ENCODE peak calls at places on chromosomes 12 and 14, in six cellular contexts. One of them, this sample, is unnamed.

GRCh38 chr12:53770281-53770680 is 18.5 kb upstream of the CISTR start:
- DNase-seq in fibroblast of pulmonary artery: peak
- DNase-seq in hepatocyte: no peak
- DNase-seq in RWPE2: no peak
- DNase-seq in fibroblast of mammary gland: peak
- DNase-seq in PC-3: peak
- DNase-seq in this sample: no peak

GRCh38 chr14:74922752-74923401 is at the start of gene RPS6KL1:
- DNase-seq in RWPE2: peak
- DNase-seq in fibroblast of pulmonary artery: peak
- DNase-seq in hepatocyte: peak
- DNase-seq in fibroblast of mammary gland: peak
- DNase-seq in PC-3: peak
- DNase-seq in this sample: peak

GRCh38 chr14:60003991-60004390 is 84.0 kb downstream of the LRRC9 start:
- DNase-seq in fibroblast of pulmonary artery: no peak
- DNase-seq in hepatocyte: peak
- DNase-seq in RWPE2: no peak
- DNase-seq in PC-3: peak
- DNase-seq in fibroblast of mammary gland: no peak
- DNase-seq in this sample: peak

GRCh38 chr12:133203344-133204263 is 22.3 kb downstream of the ZNF268 start:
- DNase-seq in PC-3: no peak
- DNase-seq in hepatocyte: no peak
- DNase-seq in fibroblast of pulmonary artery: peak
- DNase-seq in fibroblast of mammary gland: peak
- DNase-seq in RWPE2: no peak
- DNase-seq in this sample: peak

GRCh38 chr14:55454264-55455151 is 14.1 kb upstream of the TBPL2 start:
- DNase-seq in RWPE2: peak
- DNase-seq in fibroblast of pulmonary artery: peak
- DNase-seq in fibroblast of mammary gland: peak
- DNase-seq in hepatocyte: peak
- DNase-seq in PC-3: peak
- DNase-seq in this sample: no peak

GRCh38 chr12:54173906-54174471 is 14.8 kb downstream of the SMUG1 start:
- DNase-seq in RWPE2: no peak
- DNase-seq in fibroblast of mammary gland: no peak
- DNase-seq in fibroblast of pulmonary artery: no peak
- DNase-seq in PC-3: no peak
- DNase-seq in hepatocyte: no peak
- DNase-seq in this sample: no peak

GRCh38 chr14:101470266-101470665 is 91.0 kb upstream of the DIO3 start:
- DNase-seq in fibroblast of mammary gland: no peak
- DNase-seq in hepatocyte: no peak
- DNase-seq in RWPE2: peak
- DNase-seq in fibroblast of pulmonary artery: no peak
- DNase-seq in PC-3: no peak
- DNase-seq in this sample: no peak

GRCh38 chr14:60986500-60986899 is 5.5 kb downstream of the SLC38A6 start:
- DNase-seq in fibroblast of mammary gland: no peak
- DNase-seq in fibroblast of pulmonary artery: no peak
- DNase-seq in RWPE2: no peak
- DNase-seq in hepatocyte: no peak
- DNase-seq in PC-3: no peak
- DNase-seq in this sample: no peak

GRCh38 chr12:27434673-27435565 is 11.6 kb upstream of the SMCO2 start:
- DNase-seq in PC-3: peak
- DNase-seq in hepatocyte: peak
- DNase-seq in fibroblast of pulmonary artery: peak
- DNase-seq in fibroblast of mammary gland: peak
- DNase-seq in RWPE2: no peak
- DNase-seq in this sample: no peak

GRCh38 chr14:66379116-66379515 is 107.1 kb upstream of the CCDC196 start:
- DNase-seq in hepatocyte: no peak
- DNase-seq in fibroblast of mammary gland: peak
- DNase-seq in RWPE2: peak
- DNase-seq in PC-3: peak
- DNase-seq in fibroblast of pulmonary artery: peak
- DNase-seq in this sample: peak

GRCh38 chr14:68042002-68042401 is 222.4 kb downstream of the RAD51B start:
- DNase-seq in RWPE2: no peak
- DNase-seq in PC-3: no peak
- DNase-seq in hepatocyte: peak
- DNase-seq in fibroblast of mammary gland: no peak
- DNase-seq in fibroblast of pulmonary artery: no peak
- DNase-seq in this sample: no peak

GRCh38 chr14:24139272-24139934 is 2.0 kb downstream of the EMC9 start:
- DNase-seq in PC-3: peak
- DNase-seq in RWPE2: no peak
- DNase-seq in fibroblast of pulmonary artery: no peak
- DNase-seq in fibroblast of mammary gland: no peak
- DNase-seq in hepatocyte: no peak
- DNase-seq in this sample: no peak

GRCh38 chr14:106665814-106666213 is 1139.4 kb downstream of the TMEM121 start:
- DNase-seq in RWPE2: no peak
- DNase-seq in hepatocyte: no peak
- DNase-seq in fibroblast of mammary gland: no peak
- DNase-seq in fibroblast of pulmonary artery: no peak
- DNase-seq in PC-3: no peak
- DNase-seq in this sample: no peak

GRCh38 chr12:121145221-121145620 is 12.5 kb downstream of the P2RX7 start:
- DNase-seq in fibroblast of pulmonary artery: peak
- DNase-seq in hepatocyte: no peak
- DNase-seq in RWPE2: no peak
- DNase-seq in PC-3: no peak
- DNase-seq in fibroblast of mammary gland: peak
- DNase-seq in this sample: no peak

GRCh38 chr14:100604709-100605108 is 17.5 kb upstream of the BEGAIN start:
- DNase-seq in fibroblast of mammary gland: no peak
- DNase-seq in hepatocyte: no peak
- DNase-seq in fibroblast of pulmonary artery: no peak
- DNase-seq in PC-3: no peak
- DNase-seq in RWPE2: peak
- DNase-seq in this sample: no peak

GRCh38 chr12:54051916-54052744 is 1.5 kb upstream of the HOXC4 start:
- DNase-seq in PC-3: peak
- DNase-seq in fibroblast of mammary gland: peak
- DNase-seq in RWPE2: no peak
- DNase-seq in hepatocyte: peak
- DNase-seq in fibroblast of pulmonary artery: no peak
- DNase-seq in this sample: no peak

GRCh38 chr12:71166869-71167268 is 9.1 kb upstream of the TSPAN8 start:
- DNase-seq in fibroblast of mammary gland: no peak
- DNase-seq in RWPE2: no peak
- DNase-seq in fibroblast of pulmonary artery: no peak
- DNase-seq in hepatocyte: no peak
- DNase-seq in PC-3: no peak
- DNase-seq in this sample: no peak

GRCh38 chr12:128178971-128179370 is 88.0 kb upstream of the TMEM132C start:
- DNase-seq in hepatocyte: peak
- DNase-seq in RWPE2: no peak
- DNase-seq in fibroblast of mammary gland: no peak
- DNase-seq in fibroblast of pulmonary artery: no peak
- DNase-seq in PC-3: peak
- DNase-seq in this sample: no peak

DNA sequence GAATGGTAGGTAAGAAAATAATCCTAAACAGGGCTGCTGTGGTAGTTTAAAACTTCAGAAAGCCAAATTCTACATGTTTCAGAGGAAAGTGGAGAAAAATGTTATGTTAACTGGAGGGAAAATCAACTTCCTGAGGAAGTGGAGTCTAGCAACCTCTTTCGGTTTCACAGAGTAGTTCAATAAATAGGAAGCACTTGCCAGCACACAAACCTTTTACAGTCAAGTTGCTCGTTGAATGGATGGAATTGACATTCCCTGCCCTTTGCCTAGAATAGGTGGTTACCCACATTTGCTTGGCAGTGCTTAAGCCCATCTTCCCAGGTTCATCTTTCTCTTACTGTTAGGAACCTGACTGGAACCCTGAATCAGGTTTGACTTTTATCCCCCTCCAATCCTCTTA is 15.9 kb downstream of the ANKRD13A start:
- DNase-seq in RWPE2: no peak
- DNase-seq in fibroblast of mammary gland: no peak
- DNase-seq in hepatocyte: no peak
- DNase-seq in PC-3: no peak
- DNase-seq in fibroblast of pulmonary artery: no peak
- DNase-seq in this sample: no peak
- TF ChIP-seq CTCF in RWPE2: no peak
- TF ChIP-seq CTCF in fibroblast of mammary gland: no peak
- TF ChIP-seq CTCF in hepatocyte: no peak
- TF ChIP-seq CTCF in PC-3: no peak
- TF ChIP-seq CTCF in fibroblast of pulmonary artery: no peak
- TF ChIP-seq CTCF in this sample: no peak

DNA sequence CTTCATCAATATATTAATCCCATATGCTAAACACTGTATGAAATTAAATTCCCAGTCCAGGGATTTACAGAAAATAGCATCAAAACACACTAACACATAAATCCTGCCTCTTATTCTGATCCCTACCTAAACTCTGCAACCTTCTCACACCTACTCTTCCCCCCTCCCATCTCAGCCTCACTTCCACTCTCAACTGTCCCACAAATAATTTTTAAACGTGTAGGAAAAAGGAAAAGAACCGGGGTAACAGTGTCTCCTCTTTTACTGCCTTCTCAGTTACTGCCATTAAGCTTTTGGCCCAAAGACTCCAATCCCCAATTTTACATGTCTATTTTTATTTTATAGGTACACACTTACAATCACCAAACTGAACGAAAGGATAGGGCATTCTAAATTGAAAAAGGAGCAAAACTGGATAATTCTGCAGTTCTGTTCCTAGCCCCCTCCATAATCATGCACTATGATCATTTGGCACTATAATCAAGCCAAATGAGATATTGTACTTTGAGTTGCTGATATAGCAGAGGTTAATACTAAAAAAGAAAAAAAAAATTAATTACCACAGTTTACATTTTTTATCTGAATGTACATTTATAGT is 2.9 kb downstream of the DUSP16 start:
- DNase-seq in fibroblast of mammary gland: no peak
- DNase-seq in PC-3: no peak
- DNase-seq in fibroblast of pulmonary artery: no peak
- DNase-seq in hepatocyte: no peak
- DNase-seq in RWPE2: no peak
- DNase-seq in this sample: no peak
- H3K4me3 ChIP-seq in fibroblast of mammary gland: no peak
- H3K4me3 ChIP-seq in PC-3: peak
- H3K4me3 ChIP-seq in fibroblast of pulmonary artery: peak
- H3K4me3 ChIP-seq in hepatocyte: peak
- H3K4me3 ChIP-seq in RWPE2: no peak
- H3K4me3 ChIP-seq in this sample: peak

GRCh38 chr12:109512608-109513007 is 35.2 kb downstream of the UBE3B start:
- DNase-seq in fibroblast of mammary gland: no peak
- DNase-seq in PC-3: no peak
- DNase-seq in fibroblast of pulmonary artery: no peak
- DNase-seq in hepatocyte: no peak
- DNase-seq in RWPE2: no peak
- DNase-seq in this sample: no peak

GRCh38 chr12:109510196-109510595 is 32.8 kb downstream of the UBE3B start:
- DNase-seq in fibroblast of pulmonary artery: no peak
- DNase-seq in RWPE2: no peak
- DNase-seq in hepatocyte: no peak
- DNase-seq in PC-3: no peak
- DNase-seq in fibroblast of mammary gland: no peak
- DNase-seq in this sample: no peak

GRCh38 chr12:109518820-109519665 is 41.6 kb downstream of the UBE3B start:
- DNase-seq in RWPE2: no peak
- DNase-seq in fibroblast of mammary gland: peak
- DNase-seq in fibroblast of pulmonary artery: peak
- DNase-seq in hepatocyte: peak
- DNase-seq in PC-3: peak
- DNase-seq in this sample: peak

GRCh38 chr12:109517619-109518018 is 40.2 kb downstream of the UBE3B start:
- DNase-seq in RWPE2: no peak
- DNase-seq in PC-3: no peak
- DNase-seq in fibroblast of pulmonary artery: no peak
- DNase-seq in fibroblast of mammary gland: no peak
- DNase-seq in hepatocyte: no peak
- DNase-seq in this sample: no peak

GRCh38 chr12:109513977-109514376 is 36.5 kb downstream of the UBE3B start:
- DNase-seq in hepatocyte: no peak
- DNase-seq in RWPE2: no peak
- DNase-seq in fibroblast of pulmonary artery: no peak
- DNase-seq in fibroblast of mammary gland: no peak
- DNase-seq in PC-3: peak
- DNase-seq in this sample: no peak
- TF ChIP-seq CTCF in hepatocyte: no peak
- TF ChIP-seq CTCF in RWPE2: no peak
- TF ChIP-seq CTCF in fibroblast of pulmonary artery: no peak
- TF ChIP-seq CTCF in fibroblast of mammary gland: no peak
- TF ChIP-seq CTCF in PC-3: no peak
- TF ChIP-seq CTCF in this sample: no peak

DNA sequence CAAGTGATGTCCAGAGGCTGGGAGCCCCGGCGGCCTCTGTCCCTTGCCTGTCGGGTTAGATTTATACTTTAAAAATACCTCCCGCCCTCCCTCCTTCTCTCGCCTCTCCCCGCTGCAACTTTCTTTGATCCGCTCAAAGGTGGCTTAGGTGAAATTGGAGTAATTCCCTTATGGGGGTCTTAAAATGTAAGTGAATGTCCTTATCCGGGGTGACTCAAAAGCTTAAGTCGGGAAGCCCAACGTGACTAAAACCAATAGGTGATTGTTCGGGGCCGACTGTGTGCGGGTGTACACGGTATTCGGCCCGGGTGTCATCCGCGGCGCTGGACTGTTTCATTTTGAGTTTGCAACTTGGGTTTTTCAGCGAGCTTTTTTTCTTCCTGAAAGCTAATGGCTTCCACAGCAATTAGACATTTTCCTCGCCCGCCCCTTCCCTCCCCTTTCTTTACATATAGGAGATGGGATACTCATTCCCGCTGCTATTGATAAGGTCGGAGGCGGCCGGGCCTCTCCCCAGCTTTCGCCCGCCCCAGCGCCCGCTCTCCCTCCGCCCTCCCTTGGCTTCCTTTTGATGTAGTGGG is 2.0 kb upstream of the CCND2 start:
- DNase-seq in RWPE2: no peak
- DNase-seq in PC-3: no peak
- DNase-seq in fibroblast of mammary gland: peak
- DNase-seq in hepatocyte: no peak
- DNase-seq in fibroblast of pulmonary artery: peak
- DNase-seq in this sample: no peak
- H3K4me3 ChIP-seq in RWPE2: peak
- H3K4me3 ChIP-seq in PC-3: no peak
- H3K4me3 ChIP-seq in fibroblast of mammary gland: peak
- H3K4me3 ChIP-seq in hepatocyte: peak
- H3K4me3 ChIP-seq in fibroblast of pulmonary artery: peak
- H3K4me3 ChIP-seq in this sample: peak